ENCODE peak calls at places on chromosomes 12 and 14, in seven cellular contexts. K is GM23338, Z is AG09309, L is B cell, P is AG10803, E is suprapubic skin, D is H9. X is an unnamed sample.

GRCh38 chr14:89399594-89400068 is 17.4 kb downstream of the FOXN3 start:
- DNase-seq in E (peak), K (peak), P (peak), Z (peak), L (no peak), D (peak), X (no peak)

GRCh38 chr12:99529966-99530365 is 117.6 kb upstream of the GARIN6 start:
- DNase-seq in E (no peak), L (no peak), D (no peak), P (peak), K (no peak), Z (peak), X (peak)

GRCh38 chr12:27657296-27657695 is 39.0 kb upstream of the REP15 start:
- DNase-seq in K (no peak), P (no peak), E (no peak), L (no peak), D (no peak), Z (no peak), X (no peak)

GRCh38 chr14:20455355-20456300 is 602 bp downstream of the APEX1 start:
- DNase-seq in E (peak), P (peak), D (no peak), Z (peak), K (peak), L (no peak), X (no peak)

GRCh38 chr12:92745874-92746553 is 43.2 kb downstream of the PLEKHG7 start:
- DNase-seq in P (peak), D (no peak), L (no peak), E (peak), K (no peak), Z (peak), X (no peak)

GRCh38 chr12:25311501-25311900 is 60.8 kb upstream of the KRAS start:
- DNase-seq in L (no peak), D (no peak), P (peak), E (no peak), K (no peak), Z (no peak), X (no peak)

GRCh38 chr12:12723147-12723680 is 6.0 kb downstream of the CDKN1B start:
- DNase-seq in P (no peak), L (no peak), Z (no peak), E (no peak), D (no peak), K (no peak), X (no peak)

GRCh38 chr14:99333841-99334240 is 61.8 kb upstream of the BCL11B start:
- DNase-seq in D (no peak), L (no peak), P (no peak), K (no peak), Z (no peak), E (no peak), X (no peak)

GRCh38 chr12:100962086-100962712 is 167.6 kb downstream of the ANO4 start:
- DNase-seq in E (no peak), P (peak), K (no peak), D (no peak), Z (no peak), L (no peak), X (no peak)

GRCh38 chr12:70876952-70877351 is 43.6 kb downstream of the PTPRR start:
- DNase-seq in L (no peak), D (no peak), K (no peak), E (no peak), P (peak), Z (no peak), X (no peak)

GRCh38 chr12:22046090-22046967 is at the start of gene CMAS:
- DNase-seq in K (peak), Z (no peak), L (peak), P (peak), D (peak), E (peak), X (peak)

DNA sequence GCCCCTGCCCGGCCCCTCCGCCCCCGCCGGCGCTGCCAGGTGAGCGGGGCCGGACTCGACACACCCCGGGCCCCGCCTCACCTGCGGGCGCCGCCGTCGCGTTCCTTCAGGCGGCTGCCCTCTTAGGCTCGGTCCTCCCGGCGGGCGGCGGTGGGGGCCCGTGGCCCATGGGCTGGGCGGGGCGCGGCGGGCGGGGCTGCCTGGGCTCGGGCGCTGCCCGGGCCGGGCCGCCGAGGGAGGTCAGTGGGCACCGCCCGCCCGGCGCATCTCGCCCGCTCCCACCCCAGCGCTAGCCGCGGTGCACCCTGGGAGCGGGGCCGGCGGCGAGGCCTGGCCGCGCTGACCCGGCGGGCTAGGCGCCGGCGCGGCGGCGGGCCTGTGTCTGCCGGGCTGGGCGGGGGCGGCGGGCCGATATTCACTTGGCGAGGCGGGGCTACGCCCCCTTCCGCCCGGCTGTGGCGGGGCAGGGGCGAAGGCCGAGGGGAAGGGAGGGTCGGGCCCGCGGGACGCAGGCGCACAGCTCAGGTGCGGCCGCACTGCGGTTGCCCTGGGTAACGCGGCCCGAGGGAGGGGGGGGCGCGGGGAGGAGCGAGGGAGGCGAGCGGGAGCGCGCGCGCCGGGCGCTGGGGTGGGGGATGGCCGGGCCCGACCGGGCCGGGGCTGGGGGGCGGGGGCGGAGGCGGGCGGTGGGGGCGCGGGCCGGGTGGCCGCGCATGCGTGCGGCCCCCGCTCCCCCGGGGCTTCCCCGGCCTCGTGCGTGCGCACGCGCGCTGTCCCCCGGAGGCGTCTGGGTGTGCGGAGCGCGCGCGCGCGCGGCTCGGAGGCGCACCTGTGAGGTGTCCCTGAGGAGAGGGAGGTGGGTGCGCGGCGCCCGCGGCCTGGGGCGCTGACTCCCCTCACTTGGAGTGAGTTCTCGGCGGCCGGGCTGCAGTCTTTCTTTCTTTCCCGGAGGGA is at the start of the genes CCDC92 and ZNF664:
- DNase-seq in K (peak), L (peak), P (peak), E (peak), D (peak), Z (peak), X (peak)
- TF ChIP-seq CTCF in K (peak), L (no peak), P (no peak), E (no peak), D (peak), Z (no peak), X (peak)

GRCh38 chr14:100495917-100496316 is 91.3 kb downstream of the BEGAIN start:
- DNase-seq in K (no peak), L (no peak), D (no peak), P (no peak), E (no peak), Z (no peak), X (no peak)
- TF ChIP-seq CTCF in K (no peak), L (no peak), D (no peak), P (no peak), E (no peak), Z (no peak), X (no peak)

GRCh38 chr12:124555168-124555928 is 12.1 kb downstream of the NCOR2 start:
- DNase-seq in P (no peak), L (no peak), E (peak), Z (no peak), D (no peak), K (no peak), X (no peak)

GRCh38 chr12:124556067-124556466 is 11.3 kb downstream of the NCOR2 start:
- DNase-seq in L (no peak), K (no peak), D (no peak), E (no peak), Z (no peak), P (no peak), X (no peak)

GRCh38 chr12:124558298-124558697 is 9.1 kb downstream of the NCOR2 start:
- DNase-seq in P (no peak), L (no peak), K (no peak), E (no peak), D (no peak), Z (no peak), X (no peak)

GRCh38 chr12:124557518-124558223 is 9.7 kb downstream of the NCOR2 start:
- DNase-seq in K (peak), P (no peak), Z (no peak), E (no peak), L (no peak), D (peak), X (no peak)

GRCh38 chr12:124556896-124557501 is 10.4 kb downstream of the NCOR2 start:
- DNase-seq in E (peak), D (no peak), K (no peak), P (no peak), Z (no peak), L (no peak), X (no peak)
- TF ChIP-seq CTCF in E (no peak), D (peak), K (no peak), P (no peak), Z (no peak), L (no peak), X (no peak)

GRCh38 chr12:120230326-120230973 is 29.5 kb upstream of the RPLP0 start:
- DNase-seq in K (peak), L (no peak), E (no peak), P (peak), Z (peak), D (peak), X (no peak)

GRCh38 chr12:120230974-120231315 is 30.0 kb upstream of the RPLP0 start:
- DNase-seq in Z (no peak), L (no peak), E (no peak), K (no peak), D (no peak), P (no peak), X (no peak)

GRCh38 chr12:120228291-120229070 is 27.6 kb upstream of the RPLP0 start:
- DNase-seq in L (peak), Z (peak), D (peak), E (peak), K (peak), P (peak), X (peak)

GRCh38 chr12:120229071-120229582 is 28.2 kb upstream of the RPLP0 start:
- DNase-seq in K (peak), P (no peak), E (no peak), Z (no peak), L (no peak), D (no peak), X (no peak)

DNA sequence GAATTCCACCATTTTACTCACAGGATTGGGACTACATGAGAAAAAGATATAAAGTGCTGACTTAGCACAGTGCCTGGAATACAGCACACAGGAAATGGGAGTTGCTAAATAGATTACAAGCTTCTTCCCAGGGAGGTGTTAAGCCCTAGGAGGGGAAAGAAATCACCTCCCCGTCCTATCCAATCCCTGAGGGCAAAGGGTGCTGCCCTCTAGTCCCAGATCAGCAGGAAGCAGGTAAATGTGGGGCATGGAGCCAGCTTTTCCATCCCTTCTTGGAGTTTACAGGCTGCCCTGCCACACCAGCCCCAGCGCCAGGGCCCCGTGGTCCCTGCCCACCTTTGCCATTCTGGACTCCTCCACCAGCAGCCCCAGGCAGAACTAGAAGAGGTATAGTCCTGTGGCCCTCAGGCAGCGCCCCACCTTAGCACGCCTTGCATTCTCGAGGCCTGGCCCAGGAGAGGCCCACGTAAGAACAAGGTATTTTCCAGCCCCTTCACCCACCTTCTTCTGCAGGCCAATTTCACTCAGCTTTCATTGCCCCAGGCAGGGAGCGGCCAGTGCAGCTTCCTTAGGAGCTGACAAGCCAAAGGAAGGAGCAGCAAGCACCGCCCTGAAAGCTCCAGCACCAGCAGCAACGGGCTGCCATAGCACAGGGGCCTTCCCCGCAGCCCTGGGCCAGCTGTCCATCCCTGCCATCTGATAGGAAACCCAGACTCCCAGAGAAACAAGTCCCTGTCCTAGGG is 28.8 kb upstream of the RPLP0 start:
- DNase-seq in L (no peak), E (no peak), D (peak), K (peak), P (no peak), Z (no peak), X (no peak)
- TF ChIP-seq CTCF in L (no peak), E (no peak), D (peak), K (peak), P (no peak), Z (no peak), X (no peak)

X was measured in GM13976.